ENCODE peak calls at places on chromosome 19, in eight cellular contexts. One of them, this sample, is unnamed.

GRCh38 chr19:52943134-52943883 is 19.4 kb downstream of the ZNF816 start:
- DNase-seq in ELR: no peak
- DNase-seq in kidney glomerular epithelial cell: no peak
- DNase-seq in cardiac fibroblast: no peak
- DNase-seq in lung: no peak
- DNase-seq in IMR-90: no peak
- DNase-seq in memory B cell: no peak
- DNase-seq in Jurkat, Clone E6-1: no peak
- DNase-seq in this sample: no peak

GRCh38 chr19:43618921-43619261 is 538 bp downstream of the ZNF428 start:
- DNase-seq in cardiac fibroblast: no peak
- DNase-seq in ELR: peak; percentile 55
- DNase-seq in IMR-90: peak; percentile 8
- DNase-seq in Jurkat, Clone E6-1: peak; percentile 78
- DNase-seq in kidney glomerular epithelial cell: peak; percentile 50
- DNase-seq in lung: no peak
- DNase-seq in memory B cell: no peak
- DNase-seq in this sample: peak; percentile 76

GRCh38 chr19:7326105-7326877 is 22.4 kb upstream of the ARHGEF18 start:
- DNase-seq in lung: no peak
- DNase-seq in cardiac fibroblast: peak; percentile 53
- DNase-seq in kidney glomerular epithelial cell: no peak
- DNase-seq in IMR-90: no peak
- DNase-seq in memory B cell: no peak
- DNase-seq in ELR: peak; percentile 44
- DNase-seq in Jurkat, Clone E6-1: no peak
- DNase-seq in this sample: no peak

GRCh38 chr19:24033962-24034342 is 53.0 kb upstream of the ZNF254 start:
- DNase-seq in cardiac fibroblast: peak; percentile 77
- DNase-seq in IMR-90: peak; percentile 71
- DNase-seq in Jurkat, Clone E6-1: peak; percentile 25
- DNase-seq in lung: peak; percentile 63
- DNase-seq in memory B cell: no peak
- DNase-seq in ELR: peak; percentile 71
- DNase-seq in kidney glomerular epithelial cell: peak; percentile 56
- DNase-seq in this sample: peak; percentile 33

GRCh38 chr19:41702208-41702651 is 6.2 kb upstream of the CEACAM5 start:
- DNase-seq in IMR-90: peak; percentile 33
- DNase-seq in kidney glomerular epithelial cell: peak; percentile 5
- DNase-seq in ELR: peak; percentile 63
- DNase-seq in memory B cell: no peak
- DNase-seq in lung: no peak
- DNase-seq in Jurkat, Clone E6-1: no peak
- DNase-seq in cardiac fibroblast: peak; percentile 57
- DNase-seq in this sample: no peak

GRCh38 chr19:6057651-6058365 is 52.5 kb downstream of the RFX2 start:
- DNase-seq in Jurkat, Clone E6-1: no peak
- DNase-seq in kidney glomerular epithelial cell: no peak
- DNase-seq in ELR: no peak
- DNase-seq in memory B cell: no peak
- DNase-seq in IMR-90: no peak
- DNase-seq in cardiac fibroblast: no peak
- DNase-seq in lung: no peak
- DNase-seq in this sample: no peak

GRCh38 chr19:56639217-56639616 is 3.7 kb upstream of the SMIM17 start:
- DNase-seq in IMR-90: peak; percentile 3
- DNase-seq in Jurkat, Clone E6-1: peak; percentile 9
- DNase-seq in cardiac fibroblast: peak; percentile 28
- DNase-seq in ELR: peak; percentile 29
- DNase-seq in lung: no peak
- DNase-seq in kidney glomerular epithelial cell: no peak
- DNase-seq in memory B cell: no peak
- DNase-seq in this sample: no peak

GRCh38 chr19:44303976-44304568 is 753 bp downstream of the ZNF235 start:
- DNase-seq in lung: no peak
- DNase-seq in IMR-90: peak; percentile 3
- DNase-seq in memory B cell: no peak
- DNase-seq in ELR: peak; percentile 59
- DNase-seq in kidney glomerular epithelial cell: peak; percentile 51
- DNase-seq in cardiac fibroblast: no peak
- DNase-seq in Jurkat, Clone E6-1: peak; percentile 4
- DNase-seq in this sample: peak; percentile 35

GRCh38 chr19:46141421-46141820 is 6.6 kb upstream of the IGFL2 start:
- DNase-seq in IMR-90: no peak
- DNase-seq in memory B cell: no peak
- DNase-seq in lung: no peak
- DNase-seq in Jurkat, Clone E6-1: no peak
- DNase-seq in ELR: no peak
- DNase-seq in kidney glomerular epithelial cell: no peak
- DNase-seq in cardiac fibroblast: no peak
- DNase-seq in this sample: no peak

GRCh38 chr19:35833972-35834371 is 18.3 kb downstream of the NPHS1 start:
- DNase-seq in lung: no peak
- DNase-seq in Jurkat, Clone E6-1: no peak
- DNase-seq in memory B cell: no peak
- DNase-seq in IMR-90: no peak
- DNase-seq in kidney glomerular epithelial cell: no peak
- DNase-seq in cardiac fibroblast: no peak
- DNase-seq in ELR: no peak
- DNase-seq in this sample: no peak

GRCh38 chr19:40416918-40417713 is 3.9 kb upstream of the PRX start:
- DNase-seq in ELR: peak; percentile 71
- DNase-seq in memory B cell: no peak
- DNase-seq in kidney glomerular epithelial cell: no peak
- DNase-seq in IMR-90: peak; percentile 35
- DNase-seq in cardiac fibroblast: peak; percentile 22
- DNase-seq in lung: no peak
- DNase-seq in Jurkat, Clone E6-1: no peak
- DNase-seq in this sample: no peak

GRCh38 chr19:958967-959685 is 25.0 kb upstream of the WDR18 start:
- DNase-seq in Jurkat, Clone E6-1: no peak
- DNase-seq in lung: no peak
- DNase-seq in memory B cell: no peak
- DNase-seq in ELR: peak; percentile 74
- DNase-seq in kidney glomerular epithelial cell: peak; percentile 30
- DNase-seq in IMR-90: peak; percentile 67
- DNase-seq in cardiac fibroblast: peak; percentile 44
- DNase-seq in this sample: no peak